ENCODE peak calls at places on chromosomes 16 and 17, in four cellular contexts. One of them, this sample, is unnamed.

GRCh38 chr16:65122724-65122973 is 786 bp upstream of the CDH11 start:
- DNase-seq in lower lobe of right lung: no peak
- DNase-seq in heart right ventricle: no peak
- DNase-seq in brain microvascular endothelial cell: no peak
- DNase-seq in this sample: no peak

GRCh38 chr16:71817690-71818089 is 9.1 kb upstream of the AP1G1 start:
- DNase-seq in heart right ventricle: no peak
- DNase-seq in lower lobe of right lung: no peak
- DNase-seq in brain microvascular endothelial cell: peak
- DNase-seq in this sample: no peak

GRCh38 chr16:69145658-69146057 is 13.2 kb downstream of the UTP4 start:
- DNase-seq in lower lobe of right lung: no peak
- DNase-seq in heart right ventricle: no peak
- DNase-seq in brain microvascular endothelial cell: no peak
- DNase-seq in this sample: peak

GRCh38 chr17:27762527-27763305 is 37.6 kb downstream of the NOS2 start:
- DNase-seq in heart right ventricle: no peak
- DNase-seq in lower lobe of right lung: no peak
- DNase-seq in brain microvascular endothelial cell: peak
- DNase-seq in this sample: peak

GRCh38 chr17:32757963-32758362 is 119.0 kb downstream of the MYO1D start:
- DNase-seq in lower lobe of right lung: no peak
- DNase-seq in heart right ventricle: no peak
- DNase-seq in brain microvascular endothelial cell: no peak
- DNase-seq in this sample: peak

GRCh38 chr17:2691965-2692780 is 19.4 kb downstream of the CLUH start:
- DNase-seq in heart right ventricle: peak
- DNase-seq in brain microvascular endothelial cell: no peak
- DNase-seq in lower lobe of right lung: no peak
- DNase-seq in this sample: no peak

GRCh38 chr16:67442581-67443255 is 11.8 kb downstream of the HSD11B2 start:
- DNase-seq in heart right ventricle: no peak
- DNase-seq in brain microvascular endothelial cell: no peak
- DNase-seq in lower lobe of right lung: no peak
- DNase-seq in this sample: no peak

GRCh38 chr17:47280072-47280811 is 26.6 kb downstream of the ITGB3 start:
- DNase-seq in brain microvascular endothelial cell: peak
- DNase-seq in heart right ventricle: no peak
- DNase-seq in lower lobe of right lung: no peak
- DNase-seq in this sample: peak

GRCh38 chr16:3095869-3096268 is 3.2 kb downstream of the ZSCAN10 start:
- DNase-seq in lower lobe of right lung: peak
- DNase-seq in heart right ventricle: peak
- DNase-seq in brain microvascular endothelial cell: no peak
- DNase-seq in this sample: no peak

GRCh38 chr17:63840591-63841349 is 1.7 kb downstream of the SMARCD2 start:
- DNase-seq in brain microvascular endothelial cell: no peak
- DNase-seq in heart right ventricle: no peak
- DNase-seq in lower lobe of right lung: no peak
- DNase-seq in this sample: no peak

GRCh38 chr16:49108611-49109010 is 173.0 kb downstream of the CBLN1 start:
- DNase-seq in heart right ventricle: no peak
- DNase-seq in lower lobe of right lung: no peak
- DNase-seq in brain microvascular endothelial cell: no peak
- DNase-seq in this sample: no peak

GRCh38 chr17:63120406-63120805 is 154.4 kb downstream of the TANC2 start:
- DNase-seq in lower lobe of right lung: no peak
- DNase-seq in heart right ventricle: no peak
- DNase-seq in brain microvascular endothelial cell: peak
- DNase-seq in this sample: peak

GRCh38 chr16:89384282-89384681 is 106.1 kb downstream of the ANKRD11 start:
- DNase-seq in brain microvascular endothelial cell: no peak
- DNase-seq in lower lobe of right lung: no peak
- DNase-seq in heart right ventricle: no peak
- DNase-seq in this sample: no peak

GRCh38 chr17:34275881-34276280 is 5.9 kb downstream of the CCL7 start:
- DNase-seq in brain microvascular endothelial cell: peak
- DNase-seq in heart right ventricle: no peak
- DNase-seq in lower lobe of right lung: no peak
- DNase-seq in this sample: peak

GRCh38 chr17:65134035-65134434 is 3.1 kb upstream of the RGS9 start:
- DNase-seq in brain microvascular endothelial cell: no peak
- DNase-seq in lower lobe of right lung: no peak
- DNase-seq in heart right ventricle: no peak
- DNase-seq in this sample: no peak

DNA sequence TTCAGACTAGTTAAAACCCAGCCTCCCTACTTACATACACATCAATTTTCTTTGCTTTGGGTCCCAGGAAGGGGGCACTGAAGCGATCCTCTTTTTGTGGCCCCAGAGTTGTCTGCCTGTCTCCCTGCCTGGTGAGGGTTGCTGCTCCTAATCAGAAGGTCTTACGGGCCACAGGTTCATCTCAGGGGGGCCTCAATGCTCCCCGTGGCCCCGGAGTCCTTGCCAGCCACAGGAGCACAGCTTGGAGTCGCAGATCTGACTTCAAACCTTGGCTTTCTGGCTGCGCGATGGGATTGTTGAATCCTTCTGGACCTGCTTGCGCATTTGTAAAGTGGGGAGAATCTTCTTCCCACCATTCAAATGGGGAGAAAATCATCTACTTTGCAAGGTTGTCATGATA is 44.8 kb upstream of the MYH10 start:
- DNase-seq in lower lobe of right lung: no peak
- DNase-seq in brain microvascular endothelial cell: no peak
- DNase-seq in heart right ventricle: no peak
- DNase-seq in this sample: no peak
- H3K4me3 ChIP-seq in lower lobe of right lung: no peak
- H3K4me3 ChIP-seq in brain microvascular endothelial cell: no peak
- H3K4me3 ChIP-seq in heart right ventricle: no peak
- H3K4me3 ChIP-seq in this sample: no peak

GRCh38 chr16:54194008-54194731 is 92.4 kb downstream of the IRX3 start:
- DNase-seq in heart right ventricle: peak
- DNase-seq in lower lobe of right lung: peak
- DNase-seq in brain microvascular endothelial cell: peak
- DNase-seq in this sample: peak

GRCh38 chr16:54191592-54191991 is 95.0 kb downstream of the IRX3 start:
- DNase-seq in brain microvascular endothelial cell: no peak
- DNase-seq in heart right ventricle: no peak
- DNase-seq in lower lobe of right lung: no peak
- DNase-seq in this sample: no peak

GRCh38 chr16:54191163-54191562 is 95.4 kb downstream of the IRX3 start:
- DNase-seq in brain microvascular endothelial cell: no peak
- DNase-seq in lower lobe of right lung: no peak
- DNase-seq in heart right ventricle: no peak
- DNase-seq in this sample: no peak

GRCh38 chr16:54193013-54193655 is 93.5 kb downstream of the IRX3 start:
- DNase-seq in brain microvascular endothelial cell: no peak
- DNase-seq in heart right ventricle: no peak
- DNase-seq in lower lobe of right lung: no peak
- DNase-seq in this sample: no peak

GRCh38 chr16:54193656-54194007 is 93.0 kb downstream of the IRX3 start:
- DNase-seq in lower lobe of right lung: peak
- DNase-seq in brain microvascular endothelial cell: peak
- DNase-seq in heart right ventricle: peak
- DNase-seq in this sample: peak
- TF ChIP-seq CTCF in lower lobe of right lung: peak
- TF ChIP-seq CTCF in brain microvascular endothelial cell: peak
- TF ChIP-seq CTCF in heart right ventricle: peak
- TF ChIP-seq CTCF in this sample: peak

GRCh38 chr16:273547-274421 is 2.0 kb downstream of the RGS11 start:
- DNase-seq in lower lobe of right lung: no peak
- DNase-seq in brain microvascular endothelial cell: no peak
- DNase-seq in heart right ventricle: no peak
- DNase-seq in this sample: no peak

GRCh38 chr16:272633-273546 is 2.9 kb downstream of the RGS11 start:
- DNase-seq in lower lobe of right lung: no peak
- DNase-seq in heart right ventricle: no peak
- DNase-seq in brain microvascular endothelial cell: no peak
- DNase-seq in this sample: no peak

GRCh38 chr16:275041-275621 is 613 bp downstream of the RGS11 start:
- DNase-seq in brain microvascular endothelial cell: no peak
- DNase-seq in lower lobe of right lung: no peak
- DNase-seq in heart right ventricle: no peak
- DNase-seq in this sample: no peak

GRCh38 chr16:276360-277077 is 775 bp upstream of the RGS11 start:
- DNase-seq in lower lobe of right lung: no peak
- DNase-seq in heart right ventricle: no peak
- DNase-seq in brain microvascular endothelial cell: no peak
- DNase-seq in this sample: no peak

DNA sequence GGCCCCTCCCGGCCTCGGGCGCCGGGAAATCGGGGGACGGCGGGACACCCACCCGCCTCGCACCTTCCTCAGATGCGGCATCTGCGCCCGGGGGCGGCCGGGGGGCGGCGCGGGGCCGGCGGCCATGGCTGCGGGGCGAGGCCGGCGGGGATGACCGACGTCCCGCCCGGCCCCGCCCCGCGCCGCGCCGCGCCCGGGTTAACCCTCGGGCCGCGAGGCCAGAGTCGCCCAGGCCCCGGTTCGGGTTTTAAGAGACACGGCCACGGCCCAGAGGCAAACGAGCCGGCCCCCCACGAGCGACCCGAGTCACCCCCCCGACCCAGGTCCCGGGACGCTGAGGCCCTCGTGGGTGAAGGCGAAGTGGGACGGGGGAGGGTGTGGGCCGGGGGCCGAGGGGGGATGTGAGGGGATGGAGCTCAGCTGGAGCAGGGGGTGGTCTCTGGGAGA is at the start of gene RGS11:
- DNase-seq in lower lobe of right lung: no peak
- DNase-seq in brain microvascular endothelial cell: no peak
- DNase-seq in heart right ventricle: no peak
- DNase-seq in this sample: no peak
- H3K4me3 ChIP-seq in lower lobe of right lung: peak
- H3K4me3 ChIP-seq in brain microvascular endothelial cell: peak
- H3K4me3 ChIP-seq in heart right ventricle: peak
- H3K4me3 ChIP-seq in this sample: peak

GRCh38 chr16:58614860-58615259 is 14.8 kb downstream of the CNOT1 start:
- DNase-seq in heart right ventricle: no peak
- DNase-seq in brain microvascular endothelial cell: no peak
- DNase-seq in lower lobe of right lung: no peak
- DNase-seq in this sample: no peak
- TF ChIP-seq CTCF in heart right ventricle: no peak
- TF ChIP-seq CTCF in brain microvascular endothelial cell: no peak
- TF ChIP-seq CTCF in lower lobe of right lung: no peak
- TF ChIP-seq CTCF in this sample: peak

DNA sequence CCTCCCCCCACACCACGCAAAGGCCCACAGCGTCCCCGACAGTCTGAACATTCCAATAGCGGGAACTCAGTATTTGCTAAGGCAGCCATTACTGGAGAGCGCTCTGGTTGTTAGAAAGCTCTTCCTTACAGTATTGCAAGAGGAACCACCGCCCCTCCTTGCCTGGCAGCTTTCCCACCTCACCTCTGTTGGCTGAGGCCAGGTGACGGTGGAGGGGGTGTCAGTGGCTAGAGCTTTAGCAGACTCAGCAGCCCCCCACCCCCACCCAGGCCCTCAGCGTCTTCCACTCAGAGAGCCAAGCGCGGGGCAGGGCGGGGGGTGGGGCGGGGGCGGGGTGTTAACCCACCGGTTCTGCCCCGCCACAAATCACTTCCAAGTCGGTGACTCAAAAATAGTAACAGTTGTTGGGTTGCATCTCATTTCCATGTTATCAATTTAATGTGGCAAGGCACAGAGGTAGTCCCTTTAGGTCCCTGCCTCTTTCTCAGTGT is 2.3 kb upstream of the PLEKHH3 start:
- DNase-seq in brain microvascular endothelial cell: peak
- DNase-seq in heart right ventricle: peak
- DNase-seq in lower lobe of right lung: peak
- DNase-seq in this sample: peak
- H3K4me3 ChIP-seq in brain microvascular endothelial cell: peak
- H3K4me3 ChIP-seq in heart right ventricle: peak
- H3K4me3 ChIP-seq in lower lobe of right lung: peak
- H3K4me3 ChIP-seq in this sample: peak

DNA sequence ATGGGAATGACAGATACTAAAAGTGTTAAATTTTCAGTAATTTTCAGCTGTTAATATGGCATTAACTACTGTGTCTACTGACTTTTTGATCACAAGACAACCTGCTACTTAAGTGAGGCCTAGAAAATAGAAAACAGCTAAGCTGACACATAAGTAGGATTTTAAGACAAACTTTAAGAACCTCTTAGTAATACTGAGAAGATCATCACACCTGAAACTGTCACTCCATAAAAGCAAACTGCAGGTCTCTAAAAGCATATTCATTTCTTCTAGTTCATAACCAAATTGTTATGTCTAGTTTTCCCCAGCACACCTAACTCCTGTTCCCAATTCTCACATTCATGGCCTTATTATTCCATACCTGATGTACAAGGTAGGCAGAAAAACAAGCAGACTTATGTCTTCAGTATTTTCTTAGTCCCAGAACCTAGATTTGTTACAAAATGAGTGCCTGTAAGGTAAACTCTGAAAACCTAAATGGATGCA is 8.0 kb downstream of the SRSF1 start:
- DNase-seq in lower lobe of right lung: no peak
- DNase-seq in heart right ventricle: no peak
- DNase-seq in brain microvascular endothelial cell: no peak
- DNase-seq in this sample: no peak
- TF ChIP-seq CTCF in lower lobe of right lung: no peak
- TF ChIP-seq CTCF in heart right ventricle: no peak
- TF ChIP-seq CTCF in brain microvascular endothelial cell: no peak
- TF ChIP-seq CTCF in this sample: no peak

GRCh38 chr17:81308161-81308560 is 13.1 kb upstream of the SLC38A10 start:
- DNase-seq in lower lobe of right lung: no peak
- DNase-seq in brain microvascular endothelial cell: no peak
- DNase-seq in heart right ventricle: no peak
- DNase-seq in this sample: no peak
- H3K4me3 ChIP-seq in lower lobe of right lung: peak
- H3K4me3 ChIP-seq in brain microvascular endothelial cell: no peak
- H3K4me3 ChIP-seq in heart right ventricle: no peak
- H3K4me3 ChIP-seq in this sample: no peak

GRCh38 chr16:19168173-19169080 is at the start of gene SYT17:
- DNase-seq in heart right ventricle: peak
- DNase-seq in lower lobe of right lung: peak
- DNase-seq in brain microvascular endothelial cell: no peak
- DNase-seq in this sample: no peak
- TF ChIP-seq CTCF in heart right ventricle: no peak
- TF ChIP-seq CTCF in lower lobe of right lung: no peak
- TF ChIP-seq CTCF in brain microvascular endothelial cell: no peak
- TF ChIP-seq CTCF in this sample: no peak

GRCh38 chr17:38877130-38877851 is 7.4 kb downstream of the LASP1 start:
- DNase-seq in brain microvascular endothelial cell: no peak
- DNase-seq in lower lobe of right lung: peak
- DNase-seq in heart right ventricle: no peak
- DNase-seq in this sample: no peak
- H3K4me3 ChIP-seq in brain microvascular endothelial cell: no peak
- H3K4me3 ChIP-seq in lower lobe of right lung: no peak
- H3K4me3 ChIP-seq in heart right ventricle: no peak
- H3K4me3 ChIP-seq in this sample: no peak

This sample was measured in choroid plexus epithelial cell.